ENCODE peak calls at places on chromosomes 4 and X, in four cellular contexts. Y is stimulated activated naive B cell treated with anti-CD40 and anti-IgM and Interleukin-4, amounts not matched to agents 10 μg/mL and 1 μg/mL and 100 μg/mL, for 72 hours; C is activated effector memory CD4-positive, alpha-beta T cell treated with Interleukin-2 at 50 U/mL for 16 hours; I is AG09309. X is an unnamed sample.

GRCh38 chr4:158873795-158874359 is 105.1 kb downstream of the FNIP2 start:
- DNase-seq in Y (no peak), I (peak; percentile 79), C (no peak), X (no peak)

GRCh38 chr4:5045099-5045498 is 6.2 kb upstream of the STK32B start:
- DNase-seq in I (no peak), Y (no peak), C (no peak), X (no peak)

GRCh38 chr4:139018971-139019758 is 3.6 kb downstream of the NOCT start:
- DNase-seq in Y (no peak), I (peak; percentile 39), C (no peak), X (no peak)

GRCh38 chrX:1599791-1600405 is 8.5 kb downstream of the AKAP17A start:
- DNase-seq in Y (no peak), I (no peak), C (no peak), X (no peak)

GRCh38 chr4:52038109-52038912 is at the start of gene SGCB:
- DNase-seq in I (no peak), C (peak; percentile 68), Y (peak; percentile 52), X (peak; percentile 80)

GRCh38 chr4:76545161-76545884 is 110.3 kb downstream of the SHROOM3 start:
- DNase-seq in C (no peak), I (no peak), Y (no peak), X (no peak)

GRCh38 chr4:31411606-31412005 is 691.4 kb downstream of the PCDH7 start:
- DNase-seq in I (no peak), Y (no peak), C (no peak), X (no peak)

GRCh38 chr4:16268290-16268689 is 42.0 kb upstream of the TAPT1 start:
- DNase-seq in Y (no peak), C (no peak), I (no peak), X (no peak)

GRCh38 chrX:40734956-40735317 is 405 bp downstream of the MED14 start:
- DNase-seq in C (no peak), Y (no peak), I (no peak), X (peak; percentile 36)

GRCh38 chr4:5887011-5887360 is 5.9 kb downstream of the CRMP1 start:
- DNase-seq in I (no peak), Y (no peak), C (no peak), X (no peak)

GRCh38 chr4:37889849-37890500 is 909 bp upstream of the TBC1D1 start:
- DNase-seq in C (no peak), Y (no peak), I (no peak), X (no peak)

GRCh38 chr4:165464338-165464737 is 85.5 kb downstream of the CPE start:
- DNase-seq in C (no peak), I (no peak), Y (no peak), X (no peak)